ENCODE peak calls at places on chromosomes 4 and X, in four cellular contexts. C is GM03348, D is IMR-90, A is T follicular helper cell. Q is an unnamed sample.

GRCh38 chrX:63918611-63919010 is 133.6 kb upstream of the ARHGEF9 start:
- DNase-seq in A (no peak), C (peak), D (no peak), Q (no peak)

GRCh38 chr4:101528526-101528925 is 181.2 kb upstream of the PPP3CA start:
- DNase-seq in D (no peak), A (no peak), C (no peak), Q (no peak)

GRCh38 chrX:143095841-143096240 is 70.1 kb downstream of the SPANXN4 start:
- DNase-seq in C (no peak), A (no peak), D (no peak), Q (no peak)

GRCh38 chr4:113958766-113959540 is 20.5 kb downstream of the ARSJ start:
- DNase-seq in D (peak), C (peak), A (no peak), Q (no peak)

GRCh38 chr4:176549161-176549865 is 229.5 kb downstream of the SPCS3 start:
- DNase-seq in D (peak), C (no peak), A (no peak), Q (no peak)

GRCh38 chr4:6047130-6047673 is 29.0 kb upstream of the C4orf50 start:
- DNase-seq in A (no peak), C (no peak), D (no peak), Q (no peak)

GRCh38 chr4:7818676-7819041 is 121.0 kb downstream of the AFAP1 start:
- DNase-seq in D (no peak), C (no peak), A (no peak), Q (no peak)

GRCh38 chr4:111641813-111642579 is 503.3 kb upstream of the FAM241A start:
- DNase-seq in C (peak), D (peak), A (no peak), Q (no peak)

GRCh38 chrX:72314242-72314641 is 8.5 kb upstream of the CITED1 start:
- DNase-seq in C (no peak), A (no peak), D (no peak), Q (no peak)

GRCh38 chr4:14054391-14054790 is 426.9 kb upstream of the BOD1L1 start:
- DNase-seq in C (no peak), A (no peak), D (no peak), Q (no peak)

GRCh38 chr4:187908079-187908501 is 87.5 kb upstream of the ZFP42 start:
- DNase-seq in A (no peak), D (peak), C (peak), Q (no peak)

GRCh38 chrX:102840871-102841705 is 96.0 kb upstream of the RAB40AL start:
- DNase-seq in C (no peak), D (peak), A (no peak), Q (no peak)

GRCh38 chr4:74755486-74755885 is 38.8 kb downstream of the BTC start:
- DNase-seq in D (no peak), C (no peak), A (no peak), Q (no peak)

GRCh38 chr4:48461000-48461399 is 22.1 kb upstream of the SLC10A4 start:
- DNase-seq in C (no peak), A (no peak), D (no peak), Q (no peak)

GRCh38 chr4:3124070-3124767 is 49.7 kb downstream of the HTT start:
- DNase-seq in D (no peak), C (no peak), A (no peak), Q (no peak)

GRCh38 chr4:16457944-16458343 is 231.7 kb upstream of the TAPT1 start:
- DNase-seq in A (no peak), C (peak), D (peak), Q (no peak)

GRCh38 chr4:128859887-128860774 is 50.6 kb downstream of the JADE1 start:
- DNase-seq in D (peak), C (peak), A (no peak), Q (no peak)

GRCh38 chr4:13322681-13323101 is 161.4 kb downstream of the RAB28 start:
- DNase-seq in A (no peak), D (peak), C (peak), Q (no peak)

GRCh38 chr4:20487852-20488251 is 212.4 kb upstream of the PACRGL start:
- DNase-seq in A (no peak), D (peak), C (peak), Q (no peak)

GRCh38 chr4:157220026-157220881 is at the start of gene GRIA2:
- DNase-seq in D (peak), A (no peak), C (peak), Q (no peak)

GRCh38 chrX:134715930-134716619 is 57.8 kb upstream of the PLAC1 start:
- DNase-seq in D (no peak), A (no peak), C (no peak), Q (no peak)

GRCh38 chr4:176333076-176333475 is 13.3 kb downstream of the SPCS3 start:
- DNase-seq in C (peak), D (peak), A (no peak), Q (no peak)

GRCh38 chr4:184019667-184020665 is 114.9 kb downstream of the STOX2 start:
- DNase-seq in A (no peak), C (no peak), D (no peak), Q (no peak)

GRCh38 chrX:72094894-72095293 is 36.8 kb downstream of the RTL5 start:
- DNase-seq in C (no peak), D (peak), A (peak), Q (peak)

GRCh38 chr4:126874533-126874932 is 758.2 kb upstream of the INTU start:
- DNase-seq in A (no peak), D (no peak), C (no peak), Q (no peak)

GRCh38 chrX:10648608-10649007 is 28.2 kb upstream of the MID1 start:
- DNase-seq in A (no peak), D (peak), C (peak), Q (no peak)

GRCh38 chr4:72858328-72858727 is 211.2 kb downstream of the COX18 start:
- DNase-seq in D (peak), C (peak), A (no peak), Q (no peak)

GRCh38 chr4:118964891-118965411 is 76.3 kb downstream of the SYNPO2 start:
- DNase-seq in A (no peak), D (peak), C (peak), Q (no peak)

GRCh38 chrX:72258174-72258573 is 18.9 kb downstream of the RPS4X start:
- DNase-seq in D (peak), C (peak), A (no peak), Q (no peak)

GRCh38 chr4:112536123-112536522 is 20.1 kb upstream of the NEUROG2 start:
- DNase-seq in C (no peak), A (no peak), D (no peak), Q (no peak)

GRCh38 chr4:139595989-139596679 is 40.1 kb upstream of the SETD7 start:
- DNase-seq in C (peak), A (no peak), D (peak), Q (no peak)

GRCh38 chr4:169238445-169238844 is 32.3 kb downstream of the SH3RF1 start:
- DNase-seq in D (peak), A (no peak), C (peak), Q (no peak)

GRCh38 chr4:109998867-109999303 is 86.2 kb downstream of the EGF start:
- DNase-seq in A (no peak), C (peak), D (peak), Q (peak)

GRCh38 chr4:72489267-72489666 is 79.8 kb downstream of the ADAMTS3 start:
- DNase-seq in D (peak), A (no peak), C (no peak), Q (no peak)

GRCh38 chrX:68941385-68941952 is 112.6 kb downstream of the EFNB1 start:
- DNase-seq in C (no peak), D (peak), A (no peak), Q (no peak)

GRCh38 chr4:108411836-108412235 is 208.5 kb upstream of the RPL34 start:
- DNase-seq in A (no peak), C (no peak), D (no peak), Q (no peak)

GRCh38 chrX:16869393-16870094 is 618 bp downstream of the RBBP7 start:
- DNase-seq in D (peak), A (peak), C (peak), Q (no peak)